ENCODE peak calls at places on chromosomes 12 and 14, in six cellular contexts. B is HepG2, L is suprapubic skin, V is sigmoid colon, J is breast epithelium, U is GM23338. P is an unnamed sample. For H3K4me1, the result is how much of the 10 kb centered on the place peaks cover.

GRCh38 chr12:38736821-38737220 is 168.6 kb downstream of the CPNE8 start:
- DNase-seq in V (no peak), U (no peak), L (no peak), J (no peak), B (no peak), P (no peak)

GRCh38 chr12:67710582-67710981 is 62.0 kb downstream of the DYRK2 start:
- DNase-seq in L (no peak), V (no peak), U (no peak), J (no peak), B (peak), P (no peak)

GRCh38 chr14:81066672-81067071 is 111.3 kb downstream of the TSHR start:
- DNase-seq in B (no peak), L (no peak), J (no peak), U (no peak), V (no peak), P (no peak)

GRCh38 chr14:68683326-68683725 is 109.5 kb downstream of the ZFP36L1 start:
- DNase-seq in L (no peak), U (no peak), J (no peak), B (no peak), V (peak), P (no peak)

GRCh38 chr12:82593901-82594396 is 92.8 kb upstream of the TMTC2 start:
- DNase-seq in B (no peak), J (no peak), V (no peak), U (no peak), L (no peak), P (no peak)

GRCh38 chr14:97458302-97459137 is 661.3 kb downstream of the VRK1 start:
- DNase-seq in J (peak), L (no peak), V (no peak), B (no peak), U (peak), P (peak)

GRCh38 chr12:27577688-27578087 is 53.7 kb downstream of the PPFIBP1 start:
- DNase-seq in B (no peak), J (no peak), U (no peak), V (no peak), L (no peak), P (no peak)

GRCh38 chr14:63938198-63939005 is 85.6 kb downstream of the SYNE2 start:
- DNase-seq in L (no peak), V (no peak), J (no peak), U (no peak), B (no peak), P (no peak)

GRCh38 chr12:110661337-110661972 is 27.5 kb downstream of the HVCN1 start:
- DNase-seq in J (peak), V (peak), L (no peak), B (no peak), U (no peak), P (peak)

GRCh38 chr12:5305425-5305824 is 126.5 kb upstream of the NTF3 start:
- DNase-seq in J (no peak), B (no peak), U (no peak), V (no peak), L (no peak), P (peak)

GRCh38 chr14:34766611-34767010 is 52.2 kb upstream of the CFL2 start:
- DNase-seq in V (no peak), B (no peak), U (no peak), J (no peak), L (no peak), P (no peak)

GRCh38 chr12:105319691-105320209 is 10.7 kb upstream of the C12orf75 start:
- DNase-seq in V (no peak), U (peak), B (no peak), J (no peak), L (no peak), P (no peak)

GRCh38 chr12:69641546-69641945 is 30.8 kb upstream of the LRRC10 start:
- DNase-seq in B (no peak), U (no peak), V (no peak), L (no peak), J (no peak), P (no peak)

GRCh38 chr14:50388256-50388931 is 8.3 kb downstream of the CDKL1 start:
- DNase-seq in J (no peak), U (peak), V (no peak), L (no peak), B (no peak), P (peak)

GRCh38 chr12:18552829-18553228 is 185.0 kb downstream of the PLCZ1 start:
- DNase-seq in B (no peak), J (no peak), V (no peak), U (no peak), L (no peak), P (no peak)

GRCh38 chr12:132168311-132169031 is 24.2 kb downstream of the NOC4L start:
- DNase-seq in V (no peak), U (no peak), J (no peak), B (no peak), L (no peak), P (peak)

GRCh38 chr14:71659165-71659564 is 273.1 kb upstream of the RGS6 start:
- DNase-seq in J (no peak), U (no peak), V (no peak), B (peak), L (no peak), P (no peak)

GRCh38 chr12:120579179-120579578 is 2.0 kb downstream of the POP5 start:
- DNase-seq in U (no peak), V (no peak), J (no peak), B (no peak), L (no peak), P (peak)

GRCh38 chr12:99619389-99620158 is 28.0 kb upstream of the GARIN6 start:
- DNase-seq in U (peak), B (peak), V (no peak), L (no peak), J (no peak), P (no peak)

GRCh38 chr14:43475762-43476161 is 1031.3 kb downstream of the FSCB start:
- DNase-seq in U (no peak), L (no peak), J (no peak), V (no peak), B (no peak), P (no peak)

GRCh38 chr12:90023207-90023870 is 314.7 kb upstream of the ATP2B1 start:
- DNase-seq in B (no peak), J (no peak), V (no peak), L (no peak), U (no peak), P (no peak)

GRCh38 chr12:90017316-90017715 is 308.7 kb upstream of the ATP2B1 start:
- DNase-seq in V (no peak), L (no peak), J (no peak), U (no peak), B (no peak), P (no peak)

GRCh38 chr12:90020436-90020835 is 311.8 kb upstream of the ATP2B1 start:
- DNase-seq in B (no peak), L (no peak), U (no peak), J (no peak), V (no peak), P (no peak)

GRCh38 chr12:90021729-90022249 is 313.2 kb upstream of the ATP2B1 start:
- DNase-seq in B (no peak), V (no peak), J (no peak), U (no peak), L (no peak), P (no peak)

GRCh38 chr12:90020006-90020405 is 311.4 kb upstream of the ATP2B1 start:
- DNase-seq in L (no peak), U (no peak), V (no peak), B (no peak), J (no peak), P (no peak)
- TF ChIP-seq POLR2AphosphoS5 in L (no peak), U (no peak), V (no peak), B (no peak), J (no peak), P (no peak)

GRCh38 chr12:2677142-2677880 is 117.5 kb upstream of the FKBP4 start:
- DNase-seq in J (no peak), V (no peak), B (no peak), L (peak), U (no peak), P (peak)

GRCh38 chr12:2672863-2673262 is 121.9 kb upstream of the FKBP4 start:
- DNase-seq in U (no peak), V (no peak), L (peak), B (no peak), J (no peak), P (peak)

GRCh38 chr12:2678416-2678815 is 116.4 kb upstream of the FKBP4 start:
- DNase-seq in U (no peak), V (no peak), L (peak), B (no peak), J (no peak), P (peak)

GRCh38 chr12:2675776-2676175 is 119.0 kb upstream of the FKBP4 start:
- DNase-seq in V (peak), J (no peak), L (peak), B (no peak), U (no peak), P (no peak)

GRCh38 chr12:2673966-2674810 is 120.6 kb upstream of the FKBP4 start:
- DNase-seq in U (peak), J (no peak), L (peak), B (no peak), V (peak), P (peak)
- TF ChIP-seq CTCF in U (peak), J (no peak), L (no peak), B (peak), V (no peak), P (no peak)

GRCh38 chr14:104792101-104792884 is 3.3 kb downstream of the AKT1 start:
- DNase-seq in L (no peak), J (no peak), U (no peak), B (no peak), V (no peak), P (peak)
- H3K4me1 ChIP-seq in L (half or more), J (under half), U (under half), B (under half), V (half or more), P (half or more)

GRCh38 chr14:106691601-106692291 is 1165.4 kb downstream of the TMEM121 start:
- DNase-seq in L (no peak), B (peak), J (no peak), V (no peak), U (peak), P (peak)
- TF ChIP-seq POLR2AphosphoS5 in L (no peak), B (no peak), J (no peak), V (no peak), U (no peak), P (no peak)

GRCh38 chr12:26445909-26446308 is 250.5 kb downstream of the SSPN start:
- DNase-seq in V (no peak), L (no peak), U (no peak), B (no peak), J (no peak), P (no peak)

GRCh38 chr12:26441434-26441833 is 246.1 kb downstream of the SSPN start:
- DNase-seq in B (no peak), U (no peak), L (no peak), V (no peak), J (no peak), P (no peak)

DNA sequence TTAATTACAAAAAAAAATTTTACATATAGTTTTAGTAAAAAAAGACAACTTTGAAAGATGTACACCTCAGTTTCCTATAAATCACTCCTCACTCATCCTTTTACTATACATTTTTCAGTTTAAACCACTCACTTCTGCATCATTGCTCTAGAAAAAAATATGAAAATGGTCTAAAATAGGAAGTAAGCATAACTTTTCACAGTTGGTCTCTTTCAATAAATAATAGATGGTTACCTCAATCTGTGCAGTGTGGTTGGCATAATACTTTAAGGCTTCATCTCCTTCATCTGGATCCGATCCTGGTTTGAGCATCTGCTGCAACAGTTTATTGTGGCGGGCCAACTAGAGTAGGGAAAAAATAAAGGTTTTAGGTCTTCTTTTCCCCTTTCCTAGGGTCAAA is 247.9 kb downstream of the SSPN start:
- DNase-seq in B (no peak), L (no peak), U (no peak), V (no peak), J (no peak), P (no peak)
- TF ChIP-seq CTCF in B (no peak), L (no peak), U (no peak), V (no peak), J (no peak), P (no peak)

GRCh38 chr12:560666-561065 is 100.9 kb downstream of the B4GALNT3 start:
- DNase-seq in B (no peak), V (no peak), J (no peak), L (no peak), U (no peak), P (no peak)
- H3K4me1 ChIP-seq in B (under half), V (under half), J (under half), L (half or more), U (under half), P (under half)

DNA sequence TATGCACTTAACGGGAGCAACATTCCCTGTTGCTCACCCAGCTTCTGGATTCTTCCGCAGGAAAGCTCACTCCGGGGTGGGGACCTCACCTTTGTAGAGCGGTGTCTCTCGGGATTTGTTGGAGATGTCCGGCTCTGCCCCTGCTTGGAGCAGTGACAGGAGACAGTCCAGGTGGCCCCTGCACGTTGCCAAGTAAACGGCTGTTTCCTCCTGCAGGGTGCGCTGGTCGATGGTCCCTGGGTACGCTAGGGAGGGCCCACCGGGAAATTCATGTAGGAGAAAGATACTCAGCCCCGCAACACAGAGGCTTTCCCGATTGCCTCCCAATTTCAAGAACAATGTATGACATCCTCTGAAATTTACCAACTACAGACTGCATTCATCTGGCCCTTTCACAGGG is 23.1 kb downstream of the ASB2 start:
- DNase-seq in B (peak), U (peak), V (no peak), J (no peak), L (no peak), P (no peak)
- TF ChIP-seq POLR2AphosphoS5 in B (no peak), U (no peak), V (peak), J (no peak), L (no peak), P (no peak)

DNA sequence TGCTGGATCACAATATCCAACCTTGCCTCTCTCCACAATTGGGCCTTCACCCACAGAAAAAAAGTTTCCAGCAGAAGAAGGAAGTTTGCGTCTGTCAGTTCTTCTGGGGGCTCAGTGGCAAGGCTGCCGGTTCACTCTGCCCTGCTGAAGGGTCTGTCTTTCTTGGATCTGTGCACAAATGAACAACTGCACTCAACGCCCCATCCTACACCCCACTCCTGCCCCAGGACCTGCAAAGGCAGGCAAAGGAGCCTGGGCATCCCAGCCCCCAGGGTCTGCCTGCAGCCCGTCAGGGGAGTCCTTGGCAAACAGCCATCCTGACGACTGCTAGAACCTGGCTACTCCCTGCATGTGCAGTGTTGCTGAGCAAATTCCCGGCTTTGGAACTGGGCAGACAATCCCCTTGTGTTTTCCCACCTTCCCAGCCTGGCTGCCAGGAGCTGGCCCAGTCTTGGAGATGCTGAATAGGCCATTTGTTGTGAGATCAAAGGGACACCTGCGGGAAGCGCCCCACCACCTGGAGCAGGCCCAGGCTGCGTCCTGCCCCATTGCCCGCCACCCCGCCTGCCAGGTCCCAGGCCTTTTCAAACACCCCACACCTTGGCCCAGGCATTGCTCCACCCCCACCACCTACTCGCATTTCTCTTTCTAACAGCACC is 311.9 kb downstream of the BCL11B start:
- DNase-seq in L (no peak), B (no peak), J (peak), U (peak), V (peak), P (no peak)
- TF ChIP-seq CTCF in L (no peak), B (no peak), J (no peak), U (no peak), V (no peak), P (no peak)

DNA sequence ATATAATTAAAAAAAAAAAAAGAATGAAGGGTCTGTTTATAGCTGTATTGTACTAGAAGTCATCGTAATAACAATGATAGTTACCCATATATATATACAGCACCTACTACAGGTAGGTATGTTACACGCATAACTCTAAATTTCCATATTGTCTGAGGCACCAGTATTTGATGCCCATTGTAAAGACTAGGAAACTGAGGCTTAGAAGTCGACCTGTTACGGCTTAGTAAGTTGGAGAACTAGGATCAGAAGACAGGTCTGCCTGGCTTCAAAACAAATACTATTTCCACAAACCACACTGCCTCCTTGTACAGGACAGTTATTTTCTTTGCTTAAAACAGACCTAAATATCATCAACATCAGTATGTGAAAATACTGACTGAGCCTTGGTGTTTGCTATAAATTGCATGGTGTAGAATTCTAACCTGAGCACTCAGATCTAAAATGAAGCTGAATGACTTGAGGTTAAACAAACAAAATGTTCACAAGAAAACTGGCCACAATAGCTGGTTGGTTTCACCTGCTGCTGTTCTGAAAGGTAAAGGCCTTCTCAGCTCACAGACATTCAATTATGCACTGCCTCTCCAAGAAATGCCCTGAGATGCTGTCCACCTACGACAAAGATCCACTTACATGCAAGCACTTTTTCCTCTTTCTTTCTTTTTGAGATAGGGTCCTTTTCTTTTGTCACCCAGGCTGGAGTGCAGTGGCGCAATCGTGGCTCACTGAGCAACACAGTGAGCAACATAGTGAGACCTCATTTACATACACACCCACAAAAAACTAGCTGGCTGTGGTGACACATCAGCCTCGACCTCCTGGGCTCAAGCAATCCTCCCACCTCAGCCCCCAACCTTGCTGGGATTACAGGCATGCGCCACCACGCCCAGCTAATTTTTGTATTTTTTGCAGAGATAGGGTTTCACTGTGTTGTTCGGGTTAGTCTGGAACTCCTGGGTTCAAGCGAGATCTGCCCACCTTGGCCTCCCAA is 35.7 kb downstream of the SSH1 start:
- DNase-seq in J (no peak), L (no peak), B (no peak), U (no peak), V (no peak), P (peak)
- H3K4me1 ChIP-seq in J (under half), L (under half), B (under half), U (under half), V (half or more), P (half or more)